ENCODE peak calls at places on chromosomes 4 and X, in six cellular contexts. M, Y, V, H, D and L are unnamed samples.

GRCh38 chr4:5738061-5738460 is 27.1 kb downstream of the EVC start:
- DNase-seq in D (no peak), H (no peak), Y (no peak), M (no peak), V (no peak), L (no peak)

GRCh38 chr4:12145768-12146167 is 717.1 kb upstream of the HS3ST1 start:
- DNase-seq in H (no peak), V (no peak), Y (no peak), D (no peak), M (no peak), L (no peak)

GRCh38 chr4:5100336-5100735 is 49.1 kb downstream of the STK32B start:
- DNase-seq in V (no peak), H (no peak), Y (no peak), D (no peak), M (no peak), L (no peak)

GRCh38 chr4:177032341-177032740 is 239.6 kb upstream of the VEGFC start:
- DNase-seq in Y (no peak), D (no peak), H (no peak), V (no peak), M (no peak), L (no peak)

GRCh38 chrX:2690856-2691542 is at the start of gene CD99:
- DNase-seq in Y (peak), M (peak), D (peak), H (peak), V (no peak), L (peak)

GRCh38 chr4:165726831-165727230 is 146.2 kb upstream of the TLL1 start:
- DNase-seq in H (no peak), M (no peak), Y (no peak), D (no peak), V (no peak), L (no peak)

GRCh38 chrX:54786972-54787371 is 11.1 kb downstream of the ITIH6 start:
- DNase-seq in V (no peak), D (no peak), M (peak), Y (no peak), H (no peak), L (peak)

GRCh38 chr4:183287309-183287659 is 32.8 kb downstream of the CLDN22 start:
- DNase-seq in Y (no peak), M (no peak), V (no peak), D (no peak), H (no peak), L (no peak)

GRCh38 chr4:76499461-76499860 is 64.4 kb downstream of the SHROOM3 start:
- DNase-seq in M (no peak), Y (no peak), H (no peak), V (no peak), D (no peak), L (no peak)

GRCh38 chr4:124322234-124322831 is 390.2 kb downstream of the ANKRD50 start:
- DNase-seq in Y (no peak), M (no peak), H (no peak), D (no peak), V (no peak), L (peak)

GRCh38 chr4:41177016-41177415 is 37.3 kb downstream of the APBB2 start:
- DNase-seq in Y (no peak), D (no peak), V (no peak), H (no peak), M (no peak), L (peak)

GRCh38 chr4:7771056-7771455 is 168.6 kb downstream of the AFAP1 start:
- DNase-seq in V (no peak), Y (no peak), D (no peak), M (no peak), H (no peak), L (no peak)

GRCh38 chr4:103076777-103077347 is 301 bp upstream of the SLC9B2 start:
- DNase-seq in M (no peak), D (no peak), V (no peak), Y (no peak), H (no peak), L (no peak)

GRCh38 chr4:140725556-140725955 is 30.6 kb downstream of the TBC1D9 start:
- DNase-seq in Y (no peak), V (no peak), H (no peak), D (no peak), M (no peak), L (no peak)

GRCh38 chrX:25004485-25005032 is 11.2 kb downstream of the ARX start:
- DNase-seq in D (no peak), Y (no peak), H (no peak), V (no peak), M (no peak), L (no peak)

GRCh38 chr4:25580633-25581467 is 74.8 kb upstream of the SLC34A2 start:
- DNase-seq in D (no peak), H (no peak), M (peak), Y (no peak), V (no peak), L (no peak)

GRCh38 chr4:186723207-186724047 is at the start of gene FAT1:
- DNase-seq in V (no peak), M (no peak), D (peak), Y (peak), H (peak), L (peak)

GRCh38 chr4:41692717-41693345 is 55.7 kb downstream of the PHOX2B start:
- DNase-seq in D (peak), V (peak), H (peak), M (peak), Y (peak), L (peak)

GRCh38 chrX:15356444-15356843 is 21.1 kb upstream of the PIGA start:
- DNase-seq in H (no peak), M (no peak), Y (no peak), D (no peak), V (no peak), L (no peak)
- H3K27ac ChIP-seq in H (no peak), M (no peak), Y (no peak), D (no peak), V (no peak), L (no peak)

GRCh38 chr4:20313237-20314030 is 61.7 kb downstream of the SLIT2 start:
- DNase-seq in M (peak), Y (no peak), H (no peak), V (no peak), D (no peak), L (no peak)
- TF ChIP-seq CTCF in M (peak), Y (peak), H (peak), V (no peak), D (no peak), L (no peak)

GRCh38 chrX:79095441-79096338 is 48.8 kb upstream of the GPR174 start:
- DNase-seq in D (no peak), V (no peak), H (no peak), M (no peak), Y (no peak), L (no peak)
- H3K27ac ChIP-seq in D (no peak), V (no peak), H (peak), M (no peak), Y (no peak), L (no peak)

DNA sequence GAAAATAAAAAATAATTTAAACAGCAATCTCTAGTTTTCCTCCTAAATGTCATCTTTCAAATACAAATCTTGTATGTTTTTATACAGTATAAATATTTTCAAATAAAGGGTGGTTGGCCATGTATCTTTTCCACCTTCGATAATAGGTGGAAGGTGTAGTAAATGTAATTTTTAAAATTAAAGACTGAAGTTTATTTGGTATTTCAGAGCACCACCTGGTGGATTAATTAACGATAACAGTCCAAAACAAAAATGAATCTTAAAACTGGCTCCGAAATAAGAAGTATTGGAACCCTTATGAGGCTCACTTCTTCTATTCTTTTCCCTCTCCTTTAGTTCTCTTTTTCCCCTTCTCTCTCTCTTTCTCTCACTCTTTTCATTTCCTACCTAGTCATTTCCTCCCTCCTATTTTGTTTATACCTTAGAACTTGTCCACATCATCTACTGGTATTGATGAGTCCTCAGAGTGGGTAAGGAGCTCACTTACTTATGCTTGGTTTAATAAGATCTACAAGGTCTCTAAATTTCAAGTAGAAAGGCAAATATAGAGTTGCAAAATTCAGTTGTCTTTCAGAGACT is 82.9 kb upstream of the EXOC1L start:
- DNase-seq in D (no peak), V (no peak), H (no peak), M (no peak), Y (no peak), L (peak)
- TF ChIP-seq CTCF in D (no peak), V (peak), H (peak), M (no peak), Y (no peak), L (peak)

GRCh38 chr4:138670681-138671080 is 344.9 kb upstream of the NOCT start:
- DNase-seq in Y (no peak), M (no peak), D (no peak), H (no peak), V (no peak), L (no peak)

GRCh38 chr4:138671106-138671505 is 344.5 kb upstream of the NOCT start:
- DNase-seq in H (no peak), Y (no peak), V (no peak), M (no peak), D (no peak), L (no peak)

GRCh38 chr4:138671606-138672084 is 343.9 kb upstream of the NOCT start:
- DNase-seq in D (no peak), V (no peak), M (no peak), Y (no peak), H (no peak), L (no peak)

GRCh38 chr4:138668309-138668708 is 347.3 kb upstream of the NOCT start:
- DNase-seq in V (no peak), Y (no peak), H (no peak), D (no peak), M (no peak), L (no peak)

GRCh38 chr4:138669479-138670165 is 346.0 kb upstream of the NOCT start:
- DNase-seq in V (no peak), M (peak), H (no peak), Y (no peak), D (no peak), L (no peak)
- H3K27ac ChIP-seq in V (no peak), M (no peak), H (no peak), Y (no peak), D (no peak), L (no peak)

GRCh38 chr4:121381148-121381462 is 287 bp upstream of the QRFPR start:
- DNase-seq in M (no peak), H (no peak), Y (no peak), D (no peak), V (no peak), L (no peak)
- TF ChIP-seq CTCF in M (no peak), H (no peak), Y (no peak), D (no peak), V (no peak), L (no peak)

GRCh38 chr4:83542225-83542624 is 6.3 kb downstream of the GPAT3 start:
- DNase-seq in Y (no peak), V (no peak), M (no peak), H (no peak), D (no peak), L (no peak)

GRCh38 chr4:83535945-83536648 is at the start of gene GPAT3:
- DNase-seq in V (peak), M (peak), H (peak), Y (peak), D (peak), L (peak)

GRCh38 chr4:83535520-83535944 is 376 bp upstream of the GPAT3 start:
- DNase-seq in V (no peak), H (peak), Y (no peak), M (peak), D (peak), L (peak)

DNA sequence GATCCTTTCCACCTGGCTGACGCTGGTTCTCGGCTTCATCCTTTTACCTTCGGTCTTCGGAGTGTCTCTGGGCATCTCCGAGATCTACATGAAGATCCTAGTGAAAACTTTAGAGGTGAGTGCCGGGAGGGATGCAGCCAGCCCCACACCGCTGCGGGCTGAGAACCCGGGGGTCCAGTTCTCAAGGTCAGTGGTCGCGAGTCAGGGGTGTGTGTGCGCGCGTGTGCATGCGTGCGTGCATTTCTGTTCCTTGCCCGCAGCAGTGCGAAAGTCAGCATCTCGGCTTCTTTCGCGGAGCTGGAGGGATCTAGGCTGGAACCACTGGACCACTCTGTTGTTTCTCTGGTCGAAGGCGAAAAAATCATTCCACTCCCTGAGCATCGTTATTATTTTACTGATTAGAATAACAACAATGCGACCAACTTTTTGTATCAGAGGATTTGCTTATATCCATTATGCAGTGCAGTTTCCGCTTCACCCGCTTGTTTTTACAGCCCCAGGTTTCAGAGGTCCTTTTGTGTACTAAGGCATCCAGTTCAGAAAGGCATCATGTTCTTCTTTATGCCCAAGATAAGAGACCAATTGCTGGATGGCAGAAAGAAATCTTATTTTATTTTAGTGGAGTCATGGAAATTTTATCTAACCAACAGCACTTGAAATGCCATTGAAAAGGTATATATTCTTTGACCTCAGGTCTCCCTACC is 893 bp downstream of the GPAT3 start:
- DNase-seq in H (no peak), V (no peak), Y (no peak), M (no peak), D (no peak), L (no peak)
- H3K27ac ChIP-seq in H (peak), V (no peak), Y (no peak), M (no peak), D (no peak), L (peak)

DNA sequence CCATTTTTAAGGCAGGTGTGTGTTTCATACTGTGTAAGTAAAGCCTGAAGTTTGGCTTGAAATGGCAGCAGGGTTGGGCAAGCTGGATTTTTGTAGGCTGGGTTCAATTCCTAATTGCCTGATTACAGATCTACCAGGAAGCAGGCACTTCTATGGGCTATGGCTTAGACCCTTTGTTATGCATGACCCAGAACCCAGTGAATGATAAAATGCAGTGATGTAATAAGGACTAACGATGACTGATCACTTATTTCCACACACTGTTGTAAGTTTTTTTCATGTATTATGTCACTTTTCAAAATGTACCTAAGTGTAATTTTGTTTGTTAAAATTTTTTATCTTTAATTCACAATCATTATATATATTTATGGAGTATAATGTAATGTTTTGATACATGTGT is 8.6 kb downstream of the LANCL3 start:
- DNase-seq in H (no peak), Y (no peak), D (no peak), M (no peak), V (no peak), L (no peak)
- TF ChIP-seq CTCF in H (no peak), Y (no peak), D (no peak), M (no peak), V (no peak), L (no peak)